ENCODE peak calls at places on chromosomes 2 and 18, in ten cellular contexts. One of them, this sample, is unnamed.

GRCh38 chr18:42414756-42415454 is 459.9 kb downstream of the PIK3C3 start:
- DNase-seq in CD4-positive, CD25-positive, alpha-beta regulatory T cell: no peak
- DNase-seq in head of caudate nucleus: no peak
- DNase-seq in H7: no peak
- DNase-seq in NCI-H1417: no peak
- DNase-seq in iris pigment epithelial cell: peak
- DNase-seq in frontal cortex: no peak
- DNase-seq in stimulated activated CD8-positive, alpha-beta memory T cell treated with anti-CD3 and anti-CD28 coated beads, Interleukin-2, amount 100 ng/mL, for 1 hour: no peak
- DNase-seq in RWPE1: peak
- DNase-seq in A549: peak
- DNase-seq in this sample: no peak

GRCh38 chr2:46643493-46643892 is 164.1 kb downstream of the TMEM247 start:
- DNase-seq in iris pigment epithelial cell: peak
- DNase-seq in H7: no peak
- DNase-seq in NCI-H1417: no peak
- DNase-seq in frontal cortex: no peak
- DNase-seq in A549: peak
- DNase-seq in CD4-positive, CD25-positive, alpha-beta regulatory T cell: no peak
- DNase-seq in stimulated activated CD8-positive, alpha-beta memory T cell treated with anti-CD3 and anti-CD28 coated beads, Interleukin-2, amount 100 ng/mL, for 1 hour: no peak
- DNase-seq in RWPE1: no peak
- DNase-seq in head of caudate nucleus: no peak
- DNase-seq in this sample: no peak

GRCh38 chr2:71156531-71156930 is 26.1 kb downstream of the MPHOSPH10 start:
- DNase-seq in iris pigment epithelial cell: peak
- DNase-seq in A549: no peak
- DNase-seq in NCI-H1417: peak
- DNase-seq in H7: no peak
- DNase-seq in CD4-positive, CD25-positive, alpha-beta regulatory T cell: no peak
- DNase-seq in head of caudate nucleus: no peak
- DNase-seq in frontal cortex: no peak
- DNase-seq in RWPE1: peak
- DNase-seq in stimulated activated CD8-positive, alpha-beta memory T cell treated with anti-CD3 and anti-CD28 coated beads, Interleukin-2, amount 100 ng/mL, for 1 hour: no peak
- DNase-seq in this sample: no peak

GRCh38 chr2:61029533-61029932 is 11.5 kb upstream of the PUS10 start:
- DNase-seq in head of caudate nucleus: no peak
- DNase-seq in frontal cortex: no peak
- DNase-seq in RWPE1: no peak
- DNase-seq in stimulated activated CD8-positive, alpha-beta memory T cell treated with anti-CD3 and anti-CD28 coated beads, Interleukin-2, amount 100 ng/mL, for 1 hour: no peak
- DNase-seq in A549: no peak
- DNase-seq in CD4-positive, CD25-positive, alpha-beta regulatory T cell: no peak
- DNase-seq in iris pigment epithelial cell: no peak
- DNase-seq in NCI-H1417: no peak
- DNase-seq in H7: no peak
- DNase-seq in this sample: no peak

GRCh38 chr2:23762141-23762540 is 164.8 kb downstream of the ATAD2B start:
- DNase-seq in frontal cortex: no peak
- DNase-seq in iris pigment epithelial cell: no peak
- DNase-seq in RWPE1: no peak
- DNase-seq in stimulated activated CD8-positive, alpha-beta memory T cell treated with anti-CD3 and anti-CD28 coated beads, Interleukin-2, amount 100 ng/mL, for 1 hour: no peak
- DNase-seq in H7: no peak
- DNase-seq in NCI-H1417: no peak
- DNase-seq in CD4-positive, CD25-positive, alpha-beta regulatory T cell: no peak
- DNase-seq in head of caudate nucleus: no peak
- DNase-seq in A549: no peak
- DNase-seq in this sample: no peak

GRCh38 chr18:32549248-32549842 is 78.7 kb upstream of the GAREM1 start:
- DNase-seq in frontal cortex: peak
- DNase-seq in head of caudate nucleus: peak
- DNase-seq in NCI-H1417: peak
- DNase-seq in A549: peak
- DNase-seq in CD4-positive, CD25-positive, alpha-beta regulatory T cell: peak
- DNase-seq in iris pigment epithelial cell: peak
- DNase-seq in stimulated activated CD8-positive, alpha-beta memory T cell treated with anti-CD3 and anti-CD28 coated beads, Interleukin-2, amount 100 ng/mL, for 1 hour: no peak
- DNase-seq in H7: peak
- DNase-seq in RWPE1: peak
- DNase-seq in this sample: peak

GRCh38 chr18:74608681-74609080 is 11.0 kb downstream of the ZNF407 start:
- DNase-seq in frontal cortex: no peak
- DNase-seq in stimulated activated CD8-positive, alpha-beta memory T cell treated with anti-CD3 and anti-CD28 coated beads, Interleukin-2, amount 100 ng/mL, for 1 hour: no peak
- DNase-seq in NCI-H1417: no peak
- DNase-seq in RWPE1: no peak
- DNase-seq in CD4-positive, CD25-positive, alpha-beta regulatory T cell: no peak
- DNase-seq in head of caudate nucleus: no peak
- DNase-seq in iris pigment epithelial cell: no peak
- DNase-seq in H7: no peak
- DNase-seq in A549: no peak
- DNase-seq in this sample: no peak

GRCh38 chr2:186919272-186919671 is 70.3 kb upstream of the ZSWIM2 start:
- DNase-seq in iris pigment epithelial cell: peak
- DNase-seq in H7: no peak
- DNase-seq in frontal cortex: no peak
- DNase-seq in stimulated activated CD8-positive, alpha-beta memory T cell treated with anti-CD3 and anti-CD28 coated beads, Interleukin-2, amount 100 ng/mL, for 1 hour: no peak
- DNase-seq in head of caudate nucleus: no peak
- DNase-seq in CD4-positive, CD25-positive, alpha-beta regulatory T cell: no peak
- DNase-seq in A549: peak
- DNase-seq in NCI-H1417: no peak
- DNase-seq in RWPE1: peak
- DNase-seq in this sample: no peak

GRCh38 chr18:41326311-41326710 is 628.7 kb upstream of the PIK3C3 start:
- DNase-seq in iris pigment epithelial cell: peak
- DNase-seq in head of caudate nucleus: no peak
- DNase-seq in H7: no peak
- DNase-seq in A549: no peak
- DNase-seq in RWPE1: no peak
- DNase-seq in NCI-H1417: no peak
- DNase-seq in CD4-positive, CD25-positive, alpha-beta regulatory T cell: no peak
- DNase-seq in stimulated activated CD8-positive, alpha-beta memory T cell treated with anti-CD3 and anti-CD28 coated beads, Interleukin-2, amount 100 ng/mL, for 1 hour: no peak
- DNase-seq in frontal cortex: no peak
- DNase-seq in this sample: no peak

GRCh38 chr2:133879703-133880102 is 311.4 kb upstream of the NCKAP5 start:
- DNase-seq in iris pigment epithelial cell: no peak
- DNase-seq in stimulated activated CD8-positive, alpha-beta memory T cell treated with anti-CD3 and anti-CD28 coated beads, Interleukin-2, amount 100 ng/mL, for 1 hour: no peak
- DNase-seq in CD4-positive, CD25-positive, alpha-beta regulatory T cell: no peak
- DNase-seq in RWPE1: no peak
- DNase-seq in H7: no peak
- DNase-seq in head of caudate nucleus: no peak
- DNase-seq in NCI-H1417: no peak
- DNase-seq in A549: no peak
- DNase-seq in frontal cortex: no peak
- DNase-seq in this sample: no peak

GRCh38 chr18:7191736-7192135 is 39.2 kb upstream of the LRRC30 start:
- DNase-seq in frontal cortex: no peak
- DNase-seq in A549: no peak
- DNase-seq in head of caudate nucleus: no peak
- DNase-seq in CD4-positive, CD25-positive, alpha-beta regulatory T cell: no peak
- DNase-seq in iris pigment epithelial cell: no peak
- DNase-seq in H7: no peak
- DNase-seq in RWPE1: no peak
- DNase-seq in stimulated activated CD8-positive, alpha-beta memory T cell treated with anti-CD3 and anti-CD28 coated beads, Interleukin-2, amount 100 ng/mL, for 1 hour: no peak
- DNase-seq in NCI-H1417: no peak
- DNase-seq in this sample: no peak

GRCh38 chr18:58525517-58525916 is 103.4 kb downstream of the ALPK2 start:
- DNase-seq in NCI-H1417: no peak
- DNase-seq in stimulated activated CD8-positive, alpha-beta memory T cell treated with anti-CD3 and anti-CD28 coated beads, Interleukin-2, amount 100 ng/mL, for 1 hour: no peak
- DNase-seq in H7: no peak
- DNase-seq in RWPE1: no peak
- DNase-seq in A549: no peak
- DNase-seq in frontal cortex: no peak
- DNase-seq in head of caudate nucleus: no peak
- DNase-seq in iris pigment epithelial cell: peak
- DNase-seq in CD4-positive, CD25-positive, alpha-beta regulatory T cell: no peak
- DNase-seq in this sample: no peak

GRCh38 chr2:240182001-240182400 is 41.5 kb upstream of the OTOS start:
- DNase-seq in A549: no peak
- DNase-seq in H7: no peak
- DNase-seq in RWPE1: no peak
- DNase-seq in iris pigment epithelial cell: no peak
- DNase-seq in stimulated activated CD8-positive, alpha-beta memory T cell treated with anti-CD3 and anti-CD28 coated beads, Interleukin-2, amount 100 ng/mL, for 1 hour: no peak
- DNase-seq in head of caudate nucleus: no peak
- DNase-seq in frontal cortex: no peak
- DNase-seq in CD4-positive, CD25-positive, alpha-beta regulatory T cell: no peak
- DNase-seq in NCI-H1417: no peak
- DNase-seq in this sample: no peak